ENCODE peak calls at places on chromosomes 3 and 15, in eight cellular contexts. A is SK-N-SH, F is neural progenitor cell, Z is gastrocnemius medialis, V is HCT116, E is right lobe of liver, M is IMR-90, W is sigmoid colon. U is an unnamed sample. For H3K4me1, the result is how much of the 10 kb centered on the place peaks cover.

GRCh38 chr15:70974004-70974832 is 81.6 kb downstream of the LRRC49 start:
- DNase-seq in A (no peak), F (peak), Z (no peak), V (peak), E (no peak), M (peak), W (no peak), U (no peak)

GRCh38 chr3:174358252-174358651 is 500.9 kb upstream of the NAALADL2 start:
- DNase-seq in A (no peak), F (no peak), Z (no peak), V (no peak), E (no peak), M (peak), W (no peak), U (no peak)

GRCh38 chr15:89326316-89326715 is 8.3 kb downstream of the POLG start:
- DNase-seq in A (no peak), F (no peak), Z (no peak), V (no peak), E (no peak), M (no peak), W (no peak), U (no peak)

GRCh38 chr3:50154476-50154839 is 666 bp upstream of the SEMA3F start:
- DNase-seq in A (peak), F (no peak), Z (no peak), V (no peak), E (no peak), M (no peak), W (no peak), U (no peak)

GRCh38 chr3:141959921-141960554 is 83.6 kb downstream of the ATP1B3 start:
- DNase-seq in A (no peak), F (no peak), Z (no peak), V (peak), E (no peak), M (peak), W (no peak), U (no peak)

GRCh38 chr3:385151-385550 is 188.6 kb downstream of the CHL1 start:
- DNase-seq in A (no peak), F (no peak), Z (no peak), V (no peak), E (no peak), M (peak), W (no peak), U (no peak)

GRCh38 chr15:45715528-45715927 is 80.7 kb downstream of the SQOR start:
- DNase-seq in A (no peak), F (peak), Z (no peak), V (no peak), E (no peak), M (peak), W (no peak), U (no peak)

GRCh38 chr3:38966956-38967795 is 84.6 kb downstream of the SCN11A start:
- DNase-seq in A (no peak), F (no peak), Z (no peak), V (no peak), E (no peak), M (no peak), W (no peak), U (no peak)

GRCh38 chr15:72856549-72857040 is 73.0 kb upstream of the ADPGK start:
- DNase-seq in A (no peak), F (no peak), Z (no peak), V (no peak), E (no peak), M (no peak), W (no peak), U (no peak)

DNA sequence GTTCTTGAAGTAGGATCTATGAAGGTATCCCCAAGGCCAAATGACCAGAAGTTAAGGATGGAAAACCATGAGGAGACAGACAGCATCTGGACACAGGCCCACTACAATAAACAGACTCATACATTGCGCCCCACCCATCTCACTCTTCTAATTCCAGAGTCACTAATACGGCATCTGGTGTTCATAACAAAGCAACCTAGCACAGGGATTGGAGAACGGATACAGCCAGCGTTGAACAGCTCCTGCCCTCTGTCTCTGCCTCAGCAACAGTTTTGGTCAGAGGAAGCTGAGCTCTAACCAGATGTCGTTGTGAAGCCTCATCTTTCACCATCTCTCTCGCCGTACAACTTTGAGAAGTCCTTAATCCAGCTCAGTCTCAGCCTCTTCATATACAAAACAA is 44.5 kb upstream of the CCDC80 start:
- DNase-seq in A (peak), F (no peak), Z (no peak), V (no peak), E (no peak), M (peak), W (no peak), U (no peak)
- H3K4me1 ChIP-seq in A (under half), F (under half), Z (under half), V (under half), E (under half), M (under half), W (under half), U (under half)

GRCh38 chr3:138945646-138946553 is 1.0 kb downstream of the FOXL2 start:
- DNase-seq in A (peak), F (peak), Z (no peak), V (no peak), E (peak), M (peak), W (no peak), U (peak)
- TF ChIP-seq CTCF in A (no peak), F (peak), Z (peak), V (no peak), E (peak), M (peak), W (no peak), U (no peak)

DNA sequence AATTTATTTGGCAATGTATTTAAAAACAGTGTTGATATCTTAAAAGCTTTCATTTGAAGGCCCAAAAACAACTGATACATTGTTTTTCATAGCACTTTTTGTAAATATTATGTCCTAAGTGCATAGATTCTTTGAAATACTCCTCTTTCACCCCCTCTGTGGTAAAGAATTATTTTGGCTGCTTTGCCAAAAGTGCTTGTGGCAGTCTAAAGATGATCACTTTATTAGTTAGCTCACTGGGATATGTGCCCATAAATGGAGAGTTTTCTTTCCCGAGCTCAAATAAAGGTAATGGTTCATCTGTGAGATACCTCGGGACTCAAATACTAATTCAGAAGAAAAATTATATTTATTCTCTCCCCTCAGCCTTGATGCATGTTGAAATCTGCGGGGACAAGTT is 16.7 kb downstream of the AKAP13 start:
- DNase-seq in A (no peak), F (no peak), Z (no peak), V (no peak), E (no peak), M (no peak), W (no peak), U (no peak)
- H3K4me1 ChIP-seq in A (under half), F (under half), Z (under half), V (under half), E (under half), M (under half), W (under half), U (under half)

DNA sequence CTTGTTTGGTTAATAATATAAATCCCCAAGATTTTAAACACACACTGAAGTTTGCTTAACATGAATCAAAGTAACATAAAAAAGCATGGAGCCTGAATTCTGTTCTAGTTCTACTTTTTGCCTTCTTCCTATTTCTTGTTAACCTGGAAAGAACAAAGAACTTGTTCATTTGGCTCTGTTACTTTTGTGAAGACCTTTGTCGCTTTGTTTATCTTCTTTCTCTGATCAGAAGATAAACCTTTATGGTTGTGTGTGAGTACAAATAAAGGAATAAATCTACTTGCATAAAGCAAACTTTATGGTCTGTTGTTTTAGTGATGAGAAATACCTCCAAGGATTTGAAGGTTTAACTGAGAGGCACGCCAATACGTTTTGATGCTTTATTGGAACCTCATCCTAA is 210.1 kb upstream of the SATB1 start:
- DNase-seq in A (no peak), F (no peak), Z (no peak), V (no peak), E (no peak), M (no peak), W (no peak), U (no peak)
- TF ChIP-seq CTCF in A (no peak), F (no peak), Z (no peak), V (no peak), E (no peak), M (no peak), W (no peak), U (no peak)

DNA sequence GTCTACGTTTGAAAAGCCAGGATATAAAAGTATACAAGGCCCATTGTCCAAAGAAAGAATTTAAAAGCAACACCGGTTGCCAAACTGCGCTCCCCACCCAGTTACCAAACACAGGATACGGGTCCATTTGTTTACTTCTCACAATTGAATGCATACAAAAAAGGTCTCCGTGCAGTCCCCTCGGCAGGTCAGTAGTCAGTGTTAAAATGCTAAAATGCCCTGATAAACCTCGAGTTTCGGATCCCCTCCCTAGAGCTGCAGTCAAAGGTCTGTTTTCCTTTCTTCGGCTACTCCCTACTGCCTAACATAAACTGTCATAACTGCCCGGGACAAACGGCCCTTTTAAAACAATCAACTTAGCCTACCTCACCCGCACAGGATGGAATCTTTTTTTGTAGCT is 534.6 kb downstream of the FOXP1 start:
- DNase-seq in A (no peak), F (no peak), Z (no peak), V (no peak), E (no peak), M (no peak), W (no peak), U (no peak)
- H3K4me1 ChIP-seq in A (under half), F (under half), Z (half or more), V (under half), E (under half), M (under half), W (under half), U (under half)

DNA sequence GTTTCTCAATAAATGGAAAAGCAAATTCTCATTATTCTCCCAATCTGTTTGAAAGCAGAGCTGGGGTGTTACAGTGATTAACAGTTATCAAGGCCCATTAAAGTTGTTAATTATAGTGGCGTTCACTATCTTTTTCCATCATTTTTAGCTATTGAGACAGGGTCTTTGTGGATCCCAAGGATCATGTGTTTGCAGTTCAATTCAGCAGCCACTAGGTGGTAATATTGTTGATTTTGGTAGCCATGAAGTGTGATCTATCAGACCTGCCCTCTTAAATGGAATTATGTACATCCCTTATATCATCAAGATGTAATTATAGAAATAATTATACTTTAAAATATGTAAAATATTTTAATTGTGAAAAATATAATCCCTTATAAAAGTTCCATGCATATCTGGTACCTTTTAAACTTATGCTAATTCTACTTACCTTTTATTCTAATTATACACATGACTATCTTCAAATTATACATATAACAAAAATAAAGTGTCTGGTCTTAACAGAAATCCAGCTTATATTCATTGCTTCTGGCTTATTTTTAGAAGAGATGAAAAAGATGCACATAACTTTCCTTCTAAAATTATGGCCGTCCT is 126.4 kb downstream of the GREM1 start:
- DNase-seq in A (peak), F (peak), Z (no peak), V (peak), E (no peak), M (peak), W (no peak), U (no peak)
- TF ChIP-seq CTCF in A (peak), F (peak), Z (no peak), V (peak), E (peak), M (peak), W (peak), U (peak)

U was measured in kidney.